ENCODE peak calls at places on chromosome 20, in ten cellular contexts. S is ovary; P is stomach; F is colonic mucosa; O is GM23338; H is IMR-90; D is tibial nerve; W is sigmoid colon; L is cardiac fibroblast; I is CD8-positive, alpha-beta T cell. Q is an unnamed sample.

GRCh38 chr20:48747840-48748416 is 79.9 kb downstream of the PREX1 start:
- DNase-seq in H (no peak), L (no peak), D (no peak), F (no peak), P (no peak), S (no peak), W (no peak), I (no peak), O (no peak), Q (no peak)

GRCh38 chr20:58481541-58482021 is 33.6 kb downstream of the APCDD1L start:
- DNase-seq in P (peak), O (peak), D (no peak), W (no peak), S (no peak), H (no peak), L (peak), I (peak), F (peak), Q (peak)

GRCh38 chr20:44176833-44177533 is 10.0 kb downstream of the JPH2 start:
- DNase-seq in S (no peak), H (no peak), F (peak), W (peak), L (no peak), I (no peak), D (no peak), O (peak), P (peak), Q (no peak)

GRCh38 chr20:35117148-35117547 is 24.5 kb upstream of the TRPC4AP start:
- DNase-seq in W (no peak), O (no peak), D (no peak), P (no peak), I (no peak), L (no peak), H (peak), F (no peak), S (no peak), Q (no peak)

GRCh38 chr20:47493954-47494293 is 7.8 kb upstream of the NCOA3 start:
- DNase-seq in P (peak), H (no peak), I (no peak), F (peak), W (no peak), O (peak), S (no peak), D (no peak), L (no peak), Q (no peak)

GRCh38 chr20:63540417-63541186 is 3.4 kb upstream of the PTK6 start:
- DNase-seq in L (no peak), D (no peak), P (peak), O (no peak), I (no peak), W (no peak), F (no peak), H (peak), S (no peak), Q (no peak)

GRCh38 chr20:37741560-37741959 is 47.7 kb downstream of the CTNNBL1 start:
- DNase-seq in L (no peak), D (no peak), I (no peak), H (peak), O (no peak), S (no peak), W (no peak), P (no peak), F (no peak), Q (no peak)

GRCh38 chr20:47857994-47858557 is 72.8 kb upstream of the SULF2 start:
- DNase-seq in F (no peak), L (peak), P (no peak), W (peak), H (no peak), S (no peak), D (no peak), I (no peak), O (no peak), Q (peak)

GRCh38 chr20:44309763-44310663 is 989 bp downstream of the FITM2 start:
- DNase-seq in W (no peak), H (peak), D (no peak), S (peak), L (peak), F (peak), O (peak), I (no peak), P (no peak), Q (peak)

GRCh38 chr20:53800883-53801604 is 207.4 kb upstream of the ZNF217 start:
- DNase-seq in O (no peak), L (no peak), I (no peak), F (peak), P (peak), S (no peak), H (no peak), D (no peak), W (no peak), Q (peak)

GRCh38 chr20:13298692-13299373 is 77.8 kb downstream of the ISM1 start:
- DNase-seq in W (peak), P (no peak), I (no peak), H (no peak), O (no peak), D (no peak), S (no peak), F (no peak), L (no peak), Q (no peak)

GRCh38 chr20:18267815-18268214 is 20.5 kb upstream of the ZNF133 start:
- DNase-seq in L (no peak), I (no peak), F (no peak), H (no peak), O (peak), W (no peak), P (no peak), D (no peak), S (no peak), Q (no peak)

GRCh38 chr20:63602321-63602720 is 24.6 kb downstream of the GMEB2 start:
- DNase-seq in I (no peak), W (no peak), P (no peak), L (no peak), H (no peak), O (no peak), F (no peak), S (no peak), D (no peak), Q (no peak)

GRCh38 chr20:47989957-47990356 is 204.7 kb upstream of the SULF2 start:
- DNase-seq in S (no peak), P (no peak), O (no peak), H (no peak), W (no peak), L (no peak), I (no peak), F (peak), D (no peak), Q (no peak)

GRCh38 chr20:44732327-44732726 is 13.3 kb upstream of the KCNK15 start:
- DNase-seq in O (no peak), L (no peak), W (no peak), F (no peak), S (no peak), H (no peak), I (no peak), D (no peak), P (no peak), Q (no peak)

GRCh38 chr20:47872341-47872740 is 87.1 kb upstream of the SULF2 start:
- DNase-seq in L (peak), O (no peak), D (no peak), H (no peak), I (no peak), P (no peak), F (no peak), S (no peak), W (no peak), Q (peak)

GRCh38 chr20:4837760-4838159 is 116.1 kb downstream of the PRND start:
- DNase-seq in F (no peak), O (no peak), H (no peak), W (peak), L (no peak), D (no peak), S (no peak), P (no peak), I (no peak), Q (no peak)

GRCh38 chr20:41135187-41135887 is 2.0 kb upstream of the PLCG1 start:
- DNase-seq in I (peak), P (peak), L (peak), F (peak), W (no peak), O (peak), H (peak), S (no peak), D (no peak), Q (peak)

GRCh38 chr20:20713244-20713765 is 861 bp upstream of the RALGAPA2 start:
- DNase-seq in I (no peak), W (no peak), P (no peak), D (no peak), O (no peak), H (no peak), F (no peak), L (no peak), S (no peak), Q (no peak)

GRCh38 chr20:51802170-51802745 is at the start of gene SALL4:
- DNase-seq in H (no peak), P (peak), W (no peak), L (no peak), I (no peak), D (no peak), F (no peak), S (no peak), O (peak), Q (peak)

GRCh38 chr20:52076164-52076563 is 115.4 kb downstream of the ZFP64 start:
- DNase-seq in L (peak), F (no peak), S (no peak), W (no peak), P (no peak), H (peak), O (no peak), D (no peak), I (no peak), Q (peak)

GRCh38 chr20:45970646-45971424 is 1.2 kb downstream of the ZNF335 start:
- DNase-seq in I (no peak), H (peak), L (peak), F (no peak), P (peak), D (no peak), O (no peak), S (no peak), W (no peak), Q (peak)

GRCh38 chr20:36065427-36065998 is 89.0 kb upstream of the EPB41L1 start:
- DNase-seq in F (no peak), O (no peak), W (no peak), H (no peak), S (no peak), P (no peak), L (no peak), D (no peak), I (no peak), Q (no peak)

GRCh38 chr20:21702553-21703467 is 2.7 kb upstream of the PAX1 start:
- DNase-seq in H (peak), W (peak), P (no peak), O (peak), F (peak), S (peak), L (peak), I (no peak), D (no peak), Q (peak)

GRCh38 chr20:51385941-51386530 is 156.5 kb downstream of the NFATC2 start:
- DNase-seq in P (no peak), W (peak), I (no peak), F (no peak), L (peak), S (no peak), H (peak), O (peak), D (no peak), Q (peak)

GRCh38 chr20:50363479-50363878 is 146.7 kb upstream of the PTPN1 start:
- DNase-seq in D (no peak), L (no peak), W (no peak), I (no peak), P (no peak), F (no peak), H (no peak), O (no peak), S (no peak), Q (no peak)

GRCh38 chr20:51695574-51696303 is 72.5 kb downstream of the ATP9A start:
- DNase-seq in P (peak), S (no peak), F (no peak), W (no peak), H (peak), I (no peak), D (no peak), L (peak), O (no peak), Q (peak)

GRCh38 chr20:25486377-25486776 is 78.9 kb downstream of the GINS1 start:
- DNase-seq in P (no peak), S (peak), L (peak), O (no peak), D (no peak), W (no peak), F (no peak), I (no peak), H (peak), Q (peak)

GRCh38 chr20:5080384-5080877 is 39.3 kb downstream of the PCNA start:
- DNase-seq in I (no peak), D (peak), S (no peak), W (peak), L (peak), F (no peak), O (no peak), H (peak), P (peak), Q (no peak)

GRCh38 chr20:1509237-1509636 is 18.0 kb upstream of the SIRPB2 start:
- DNase-seq in D (no peak), P (no peak), L (peak), H (peak), W (no peak), O (peak), S (no peak), I (peak), F (no peak), Q (peak)
- TF ChIP-seq CTCF in D (peak), P (no peak), L (peak), H (peak), W (no peak), O (peak), S (no peak), I (peak), F (no peak), Q (peak)

GRCh38 chr20:768426-768978 is at the start of gene SLC52A3:
- DNase-seq in I (no peak), F (peak), O (peak), S (no peak), H (no peak), L (no peak), D (no peak), P (peak), W (no peak), Q (no peak)
- TF ChIP-seq CTCF in I (no peak), F (peak), O (peak), S (no peak), H (no peak), L (peak), D (peak), P (no peak), W (no peak), Q (no peak)

GRCh38 chr20:3659492-3660261 is 3.5 kb downstream of the GFRA4 start:
- DNase-seq in D (no peak), O (no peak), H (no peak), F (no peak), L (no peak), S (peak), W (peak), P (no peak), I (no peak), Q (no peak)
- TF ChIP-seq CTCF in D (no peak), O (peak), H (no peak), F (no peak), L (no peak), S (no peak), W (no peak), P (no peak), I (no peak), Q (no peak)

GRCh38 chr20:62196286-62196685 is 13.5 kb downstream of the MTG2 start:
- DNase-seq in W (no peak), L (no peak), S (peak), H (no peak), F (no peak), P (no peak), O (no peak), D (no peak), I (no peak), Q (no peak)

GRCh38 chr20:62195736-62196135 is 12.9 kb downstream of the MTG2 start:
- DNase-seq in I (no peak), O (no peak), F (no peak), L (no peak), S (peak), W (no peak), D (no peak), P (no peak), H (no peak), Q (no peak)

GRCh38 chr20:62197801-62198200 is 15.0 kb downstream of the MTG2 start:
- DNase-seq in H (no peak), O (no peak), I (no peak), W (no peak), D (no peak), P (no peak), F (no peak), L (no peak), S (peak), Q (no peak)

GRCh38 chr20:62198496-62198895 is 15.7 kb downstream of the MTG2 start:
- DNase-seq in D (no peak), O (no peak), F (no peak), L (no peak), W (no peak), S (peak), P (no peak), I (no peak), H (no peak), Q (no peak)

GRCh38 chr20:62197321-62197720 is 14.5 kb downstream of the MTG2 start:
- DNase-seq in W (no peak), D (no peak), S (peak), F (no peak), I (no peak), O (no peak), H (no peak), P (no peak), L (no peak), Q (no peak)
- TF ChIP-seq CTCF in W (no peak), D (no peak), S (no peak), F (no peak), I (no peak), O (no peak), H (no peak), P (no peak), L (no peak), Q (no peak)

GRCh38 chr20:2417142-2417541 is 36.4 kb downstream of the TGM6 start:
- DNase-seq in S (no peak), I (no peak), L (no peak), O (no peak), F (no peak), H (no peak), D (no peak), P (no peak), W (no peak), Q (no peak)

GRCh38 chr20:2418388-2418787 is 37.7 kb downstream of the TGM6 start:
- DNase-seq in F (no peak), P (no peak), L (no peak), I (no peak), D (no peak), O (no peak), W (no peak), H (no peak), S (no peak), Q (no peak)

GRCh38 chr20:2420510-2420909 is 39.8 kb downstream of the TGM6 start:
- DNase-seq in W (no peak), S (no peak), I (no peak), F (no peak), L (no peak), D (no peak), H (no peak), O (no peak), P (no peak), Q (no peak)

DNA sequence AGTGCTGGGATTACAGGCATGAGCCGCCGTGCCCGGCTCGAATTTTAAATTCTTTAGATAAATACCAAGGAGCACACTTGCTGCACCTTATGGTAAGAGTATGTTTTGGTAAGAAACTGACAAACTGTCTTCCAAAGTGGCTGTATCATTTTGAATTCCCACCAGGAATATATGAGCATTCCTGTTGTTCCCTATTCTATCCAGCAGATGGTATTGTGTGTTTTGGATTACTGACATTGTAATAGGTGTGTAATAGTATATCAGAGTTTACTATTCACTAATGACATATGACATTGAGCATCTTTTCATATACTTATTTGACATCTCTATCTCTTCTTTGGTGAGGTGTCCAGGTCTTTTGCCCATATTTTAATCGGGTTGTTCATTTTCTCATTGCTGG is 40.5 kb downstream of the TGM6 start:
- DNase-seq in W (no peak), S (no peak), D (no peak), L (peak), P (no peak), H (no peak), F (no peak), O (no peak), I (no peak), Q (peak)
- TF ChIP-seq CTCF in W (no peak), S (no peak), D (no peak), L (peak), P (no peak), H (peak), F (no peak), O (no peak), I (no peak), Q (peak)

DNA sequence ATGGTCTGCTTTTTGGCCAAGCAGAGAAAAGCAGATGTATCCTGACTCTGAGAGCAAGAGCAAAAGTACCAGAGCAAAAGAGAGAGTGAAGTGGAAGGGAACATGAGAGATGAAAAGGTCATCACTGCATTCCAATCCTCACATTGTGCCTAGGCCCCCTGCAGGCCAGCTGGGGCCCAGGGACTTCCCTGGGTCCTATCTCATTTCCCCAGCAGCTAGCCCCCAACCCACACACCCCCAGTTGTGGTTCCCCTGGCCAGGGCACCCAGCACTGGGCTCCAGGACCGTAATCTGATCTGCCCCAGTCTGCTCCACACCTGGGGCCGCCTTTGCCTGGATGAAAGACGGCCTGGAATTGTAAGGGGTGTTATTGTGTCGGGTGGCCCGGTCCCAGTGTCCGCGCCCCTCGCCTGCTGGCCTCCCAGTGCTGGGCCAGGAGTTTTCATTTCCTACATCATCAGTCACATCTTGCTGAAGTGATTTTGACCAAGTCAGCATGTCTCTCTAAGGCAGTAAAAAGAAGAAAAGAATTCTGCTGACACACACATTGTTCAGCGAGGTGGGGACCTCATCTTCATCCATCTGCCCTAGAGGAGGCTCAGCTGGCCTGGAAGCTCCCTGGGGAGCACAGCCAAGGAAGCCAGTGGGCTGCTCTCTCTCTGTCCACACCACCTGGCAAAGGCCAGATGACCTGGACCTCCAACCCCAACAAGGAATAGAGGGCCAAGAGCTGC is 3.9 kb upstream of the BMP7 start:
- DNase-seq in I (no peak), P (no peak), H (no peak), S (no peak), F (no peak), D (no peak), O (peak), L (no peak), W (no peak), Q (no peak)
- TF ChIP-seq CTCF in I (no peak), P (no peak), H (no peak), S (no peak), F (no peak), D (no peak), O (peak), L (no peak), W (no peak), Q (no peak)

DNA sequence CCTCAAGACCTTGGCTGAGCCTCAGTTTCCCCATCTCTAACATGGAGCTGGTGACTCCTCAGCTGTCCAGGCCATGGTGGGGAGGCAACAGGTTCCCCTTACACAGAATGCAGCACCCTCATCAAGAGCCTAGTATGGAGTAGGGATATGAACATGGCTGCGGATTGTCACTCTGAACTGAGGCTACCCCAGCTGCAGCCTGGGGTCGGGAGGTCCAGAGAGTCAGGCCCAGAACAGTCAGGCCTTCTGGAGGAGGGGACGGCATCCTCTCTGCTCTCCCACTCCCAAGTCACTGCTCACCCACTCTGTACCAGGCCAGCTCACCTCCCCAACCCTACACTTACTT is 1.4 kb upstream of the FOXS1 start:
- DNase-seq in I (no peak), F (no peak), O (no peak), S (no peak), W (no peak), H (no peak), P (no peak), L (no peak), D (no peak), Q (no peak)
- TF ChIP-seq CTCF in I (peak), F (no peak), O (no peak), S (no peak), W (no peak), H (no peak), P (no peak), L (no peak), D (no peak), Q (no peak)

GRCh38 chr20:15267935-15268334 is 930.5 kb upstream of the FLRT3 start:
- DNase-seq in F (no peak), P (no peak), H (no peak), S (no peak), L (no peak), D (no peak), O (no peak), W (no peak), I (no peak), Q (no peak)

DNA sequence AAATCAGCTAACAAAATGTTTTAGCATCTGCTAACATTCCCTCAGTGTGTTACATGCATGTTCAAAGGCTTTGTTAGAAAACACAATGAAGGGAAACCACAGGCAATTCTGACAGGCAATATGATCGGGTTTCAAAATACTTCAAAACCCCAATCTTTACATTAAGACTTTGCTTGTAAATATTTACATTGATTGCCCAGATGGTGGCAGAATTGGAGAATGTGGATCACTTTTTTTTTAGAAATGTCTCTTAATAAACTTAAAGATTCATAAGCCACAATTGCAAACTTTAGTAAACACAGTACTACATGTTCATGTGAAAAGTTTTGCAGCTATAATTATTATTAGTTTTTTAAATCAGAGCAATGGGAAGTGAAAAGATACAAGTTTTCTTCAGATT is 928.5 kb upstream of the FLRT3 start:
- DNase-seq in D (no peak), S (no peak), H (no peak), O (no peak), L (no peak), I (no peak), F (no peak), W (no peak), P (no peak), Q (no peak)
- TF ChIP-seq CTCF in D (no peak), S (no peak), H (no peak), O (no peak), L (no peak), I (no peak), F (no peak), W (no peak), P (no peak), Q (no peak)